ENCODE peak calls at places on chromosomes 11 and 22, in ten cellular contexts. Y is posterior cingulate gyrus; U is mesendoderm; Q is glomerular endothelial cell; K is IMR-90; A is glutamatergic neuron; H is EL; D is HAP-1; E is non-pigmented ciliary epithelial cell; B is effector memory CD8-positive, alpha-beta T cell. N is an unnamed sample.

GRCh38 chr22:19765477-19766234 is 5.1 kb downstream of the TBX1 start:
- DNase-seq in Y (no peak), U (peak), Q (no peak), K (no peak), A (no peak), H (no peak), D (no peak), E (no peak), B (no peak), N (no peak)

GRCh38 chr11:27194976-27195375 is 154.4 kb downstream of the BBOX1 start:
- DNase-seq in Y (no peak), U (no peak), Q (no peak), K (no peak), A (no peak), H (no peak), D (no peak), E (no peak), B (no peak), N (no peak)

GRCh38 chr22:49660321-49660720 is 167.4 kb downstream of the BRD1 start:
- DNase-seq in Y (no peak), U (no peak), Q (no peak), K (no peak), A (no peak), H (no peak), D (no peak), E (no peak), B (no peak), N (no peak)

GRCh38 chr22:35742342-35743100 is 24.8 kb downstream of the APOL5 start:
- DNase-seq in Y (no peak), U (peak), Q (no peak), K (peak), A (no peak), H (peak), D (no peak), E (peak), B (no peak), N (no peak)

GRCh38 chr11:116808262-116809175 is 14.6 kb downstream of the APOA4 start:
- DNase-seq in Y (no peak), U (no peak), Q (no peak), K (peak), A (no peak), H (peak), D (no peak), E (no peak), B (no peak), N (no peak)

GRCh38 chr11:85423331-85423730 is 203.8 kb downstream of the DLG2 start:
- DNase-seq in Y (no peak), U (no peak), Q (no peak), K (no peak), A (no peak), H (no peak), D (no peak), E (no peak), B (no peak), N (no peak)

GRCh38 chr11:17558916-17559315 is 11.9 kb downstream of the OTOG start:
- DNase-seq in Y (no peak), U (no peak), Q (no peak), K (no peak), A (no peak), H (no peak), D (no peak), E (no peak), B (no peak), N (no peak)

GRCh38 chr22:19354201-19354600 is 62.7 kb upstream of the CLTCL1 start:
- DNase-seq in Y (no peak), U (no peak), Q (no peak), K (no peak), A (no peak), H (no peak), D (no peak), E (no peak), B (no peak), N (no peak)

GRCh38 chr11:133952199-133953190 is 4.3 kb downstream of the IGSF9B start:
- DNase-seq in Y (no peak), U (no peak), Q (no peak), K (no peak), A (no peak), H (no peak), D (no peak), E (no peak), B (no peak), N (no peak)

GRCh38 chr11:46121328-46121723 is at the start of gene PHF21A:
- DNase-seq in Y (peak), U (peak), Q (no peak), K (peak), A (peak), H (peak), D (peak), E (peak), B (peak), N (peak)

GRCh38 chr22:46934746-46935491 is 172.5 kb downstream of the TBC1D22A start:
- DNase-seq in Y (no peak), U (peak), Q (peak), K (peak), A (no peak), H (peak), D (no peak), E (peak), B (no peak), N (no peak)

GRCh38 chr11:112962854-112963367 is 1.7 kb downstream of the NCAM1 start:
- DNase-seq in Y (peak), U (peak), Q (no peak), K (no peak), A (peak), H (peak), D (no peak), E (no peak), B (no peak), N (peak)

GRCh38 chr11:126339866-126340434 is 15.5 kb upstream of the ST3GAL4 start:
- DNase-seq in Y (no peak), U (no peak), Q (no peak), K (peak), A (no peak), H (no peak), D (no peak), E (no peak), B (no peak), N (no peak)

GRCh38 chr11:78030429-78031325 is 7.6 kb upstream of the KCTD14 start:
- DNase-seq in Y (peak), U (peak), Q (peak), K (peak), A (no peak), H (peak), D (peak), E (no peak), B (no peak), N (peak)

GRCh38 chr11:9260182-9261146 is 4.7 kb downstream of the DENND5A start:
- DNase-seq in Y (no peak), U (no peak), Q (no peak), K (no peak), A (no peak), H (no peak), D (no peak), E (no peak), B (no peak), N (no peak)

GRCh38 chr11:100876826-100877545 is 189.9 kb downstream of the ARHGAP42 start:
- DNase-seq in Y (no peak), U (peak), Q (no peak), K (peak), A (no peak), H (peak), D (no peak), E (peak), B (no peak), N (no peak)

GRCh38 chr11:107590460-107591097 is 368 bp upstream of the ELMOD1 start:
- DNase-seq in Y (peak), U (no peak), Q (no peak), K (no peak), A (no peak), H (no peak), D (no peak), E (no peak), B (no peak), N (no peak)

N was measured in hippocampal formation.